ENCODE peak calls at places on chromosomes 3 and 15, in six cellular contexts. U, Q, N, W, G and S are unnamed samples.

GRCh38 chr15:58770519-58770856 is 614 bp upstream of the MINDY2 start:
- DNase-seq in U (peak), Q (no peak), N (no peak), W (peak), G (peak), S (no peak)

GRCh38 chr3:13824521-13825316 is 55.2 kb downstream of the WNT7A start:
- DNase-seq in U (no peak), Q (no peak), N (no peak), W (no peak), G (no peak), S (no peak)

GRCh38 chr15:60565407-60565806 is 86.5 kb upstream of the ICE2 start:
- DNase-seq in U (no peak), Q (no peak), N (no peak), W (no peak), G (no peak), S (no peak)

GRCh38 chr3:11545186-11545851 is 98.4 kb downstream of the VGLL4 start:
- DNase-seq in U (peak), Q (peak), N (no peak), W (no peak), G (peak), S (no peak)

GRCh38 chr3:173875790-173876189 is 478.2 kb downstream of the NLGN1 start:
- DNase-seq in U (no peak), Q (no peak), N (no peak), W (no peak), G (no peak), S (no peak)

GRCh38 chr15:36796161-36796560 is 216.7 kb downstream of the CDIN1 start:
- DNase-seq in U (no peak), Q (no peak), N (no peak), W (no peak), G (no peak), S (no peak)

GRCh38 chr3:30356901-30357753 is 249.3 kb upstream of the TGFBR2 start:
- DNase-seq in U (no peak), Q (no peak), N (no peak), W (peak), G (peak), S (no peak)

GRCh38 chr15:81315452-81316203 is 8.3 kb downstream of the STARD5 start:
- DNase-seq in U (no peak), Q (peak), N (no peak), W (no peak), G (no peak), S (no peak)

GRCh38 chr3:61451841-61452240 is 109.5 kb upstream of the PTPRG start:
- DNase-seq in U (no peak), Q (no peak), N (no peak), W (peak), G (peak), S (no peak)

GRCh38 chr15:64045774-64046346 is 425 bp downstream of the DAPK2 start:
- DNase-seq in U (peak), Q (no peak), N (peak), W (no peak), G (no peak), S (no peak)

GRCh38 chr3:54533856-54534255 is 394.0 kb downstream of the LRTM1 start:
- DNase-seq in U (no peak), Q (no peak), N (no peak), W (no peak), G (no peak), S (no peak)

GRCh38 chr15:40328176-40328575 is 4.7 kb downstream of the INAFM2 start:
- DNase-seq in U (no peak), Q (peak), N (no peak), W (peak), G (no peak), S (no peak)

GRCh38 chr3:33060609-33061337 is 36.2 kb downstream of the GLB1 start:
- DNase-seq in U (no peak), Q (no peak), N (peak), W (no peak), G (no peak), S (no peak)

GRCh38 chr3:152595975-152596832 is 238.7 kb upstream of the P2RY1 start:
- DNase-seq in U (peak), Q (peak), N (peak), W (peak), G (peak), S (no peak)

GRCh38 chr3:59407425-59407824 is 357.6 kb upstream of the CFAP20DC start:
- DNase-seq in U (no peak), Q (no peak), N (no peak), W (no peak), G (no peak), S (no peak)

GRCh38 chr3:158718490-158719170 is 13.6 kb downstream of the RARRES1 start:
- DNase-seq in U (no peak), Q (no peak), N (no peak), W (peak), G (peak), S (no peak)

GRCh38 chr15:88898736-88899135 is 3.4 kb upstream of the HAPLN3 start:
- DNase-seq in U (no peak), Q (no peak), N (no peak), W (no peak), G (no peak), S (peak)

GRCh38 chr15:88897142-88897455 is 1.8 kb upstream of the HAPLN3 start:
- DNase-seq in U (no peak), Q (no peak), N (no peak), W (no peak), G (no peak), S (no peak)

GRCh38 chr15:88896339-88897033 is 1.1 kb upstream of the HAPLN3 start:
- DNase-seq in U (no peak), Q (no peak), N (no peak), W (no peak), G (no peak), S (no peak)

GRCh38 chr15:88899251-88899650 is 3.9 kb upstream of the HAPLN3 start:
- DNase-seq in U (no peak), Q (no peak), N (no peak), W (no peak), G (no peak), S (no peak)

DNA sequence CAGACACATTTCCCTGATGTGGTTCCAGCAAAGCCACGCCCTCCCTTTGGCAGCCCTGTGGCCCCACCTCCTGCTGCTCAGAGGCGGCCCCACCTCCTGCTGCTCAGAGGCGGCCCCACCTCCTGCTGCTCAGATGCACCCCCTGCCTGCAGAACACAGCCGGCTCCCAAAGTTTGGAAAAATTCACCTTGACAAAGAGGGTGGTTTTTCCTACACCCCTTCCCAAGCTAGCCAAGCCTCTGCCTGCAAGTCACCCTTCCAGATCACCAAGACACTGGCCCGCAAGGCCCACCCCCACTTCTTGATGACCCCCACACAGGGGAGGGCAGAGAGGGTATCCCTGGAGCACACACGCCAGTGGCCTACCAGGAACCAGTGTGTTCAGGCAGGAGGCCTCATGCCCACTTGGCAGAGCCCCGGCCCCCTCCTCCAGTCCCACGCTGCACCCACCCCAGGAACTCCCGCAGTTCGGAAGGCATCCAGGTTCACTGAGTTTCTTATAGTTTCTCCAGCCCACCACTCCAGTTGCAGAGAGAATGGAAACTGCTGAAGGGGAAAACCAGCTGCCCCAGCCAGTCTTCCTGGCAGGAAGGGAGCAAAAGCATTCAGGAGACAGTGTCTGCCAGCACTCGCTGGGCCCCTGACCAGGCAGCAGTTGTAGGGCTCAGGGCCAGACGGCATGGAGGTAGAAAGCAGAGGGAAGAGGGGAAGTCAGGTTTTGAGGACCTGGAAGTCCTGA is 2.3 kb upstream of the HAPLN3 start:
- DNase-seq in U (peak), Q (peak), N (no peak), W (peak), G (peak), S (peak)
- H3K4me3 ChIP-seq in U (no peak), Q (no peak), N (no peak), W (no peak), G (no peak), S (no peak)

DNA sequence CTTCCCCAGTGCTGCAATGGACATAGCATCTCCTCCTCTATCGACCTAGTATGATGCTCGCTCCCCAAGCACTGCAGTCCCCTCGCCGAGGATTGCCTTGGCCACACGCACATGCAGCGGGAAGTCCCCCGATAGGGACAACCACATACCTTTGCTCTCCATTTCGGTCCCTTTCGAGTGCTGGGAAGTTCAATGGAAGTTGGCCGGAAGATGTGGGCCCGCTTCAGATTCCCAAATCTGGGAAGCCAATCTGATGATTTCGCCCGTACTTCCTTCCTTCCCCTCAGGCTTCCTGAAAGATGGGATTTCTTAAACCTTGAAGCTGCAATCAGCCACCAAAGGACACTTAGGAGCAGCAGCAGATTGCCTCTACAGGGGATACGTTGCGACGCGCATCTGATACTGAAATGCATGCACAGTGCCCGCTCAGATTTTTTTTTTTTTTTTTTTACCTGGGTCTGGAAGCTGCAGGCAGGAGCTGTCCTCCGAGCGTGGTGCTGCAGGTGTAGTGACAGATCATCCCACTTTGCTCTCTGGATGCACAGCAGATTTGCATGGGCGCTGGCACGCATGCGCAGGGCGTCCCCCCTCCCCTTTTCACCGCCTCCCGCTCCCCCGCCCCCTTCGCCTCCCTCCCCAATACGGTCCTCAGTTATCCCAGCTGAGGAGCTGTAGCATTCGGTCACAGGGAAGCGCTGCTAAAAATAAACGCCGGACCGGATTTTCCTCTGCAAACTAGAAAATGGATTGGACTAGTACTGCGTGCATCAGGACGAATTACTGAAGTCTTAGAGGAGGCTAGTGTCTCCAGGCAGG is at the start of gene FGF12:
- DNase-seq in U (peak), Q (peak), N (peak), W (peak), G (peak), S (peak)
- H3K4me3 ChIP-seq in U (peak), Q (peak), N (no peak), W (no peak), G (no peak), S (peak)

GRCh38 chr15:89666147-89666857 is 11.0 kb upstream of the KIF7 start:
- DNase-seq in U (no peak), Q (no peak), N (no peak), W (no peak), G (no peak), S (peak)
- H3K4me3 ChIP-seq in U (peak), Q (no peak), N (peak), W (no peak), G (peak), S (no peak)

DNA sequence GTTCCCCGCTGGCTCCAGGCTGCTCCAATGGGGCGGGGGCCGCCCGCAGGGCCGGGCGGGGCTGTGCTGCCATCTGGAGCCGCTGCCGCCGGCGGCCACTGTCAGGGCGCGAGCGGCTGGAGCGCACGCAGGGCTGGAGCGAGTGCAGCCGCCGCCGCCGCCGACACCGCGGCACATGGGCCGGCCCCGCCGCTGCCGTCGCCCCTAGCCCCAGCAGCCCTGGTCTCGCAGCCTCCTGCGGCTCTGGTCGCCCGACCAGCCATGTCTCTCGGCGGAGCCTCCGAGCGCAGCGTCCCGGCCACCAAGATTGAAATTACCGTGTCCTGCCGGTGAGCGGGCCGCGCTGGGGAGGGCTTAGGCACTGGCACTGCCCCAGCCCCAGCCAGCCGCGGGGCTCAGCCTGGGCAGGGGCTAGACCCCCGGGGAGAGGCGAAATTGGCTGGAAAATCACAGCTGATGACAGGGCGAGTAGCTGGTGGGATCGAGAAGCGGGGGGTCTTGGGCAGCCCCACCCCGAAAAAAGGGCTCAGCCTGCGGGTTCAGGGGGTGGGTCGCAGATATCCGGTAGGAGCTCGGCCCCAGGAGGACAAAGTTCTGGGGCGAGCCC is at the start of gene CPNE9:
- DNase-seq in U (no peak), Q (no peak), N (no peak), W (no peak), G (peak), S (peak)
- H3K4me3 ChIP-seq in U (peak), Q (no peak), N (no peak), W (no peak), G (peak), S (no peak)

GRCh38 chr3:150230037-150230436 is 178.1 kb upstream of the TSC22D2 start:
- DNase-seq in U (no peak), Q (no peak), N (no peak), W (no peak), G (no peak), S (no peak)

GRCh38 chr3:150237490-150237889 is 170.6 kb upstream of the TSC22D2 start:
- DNase-seq in U (peak), Q (no peak), N (no peak), W (peak), G (peak), S (no peak)

GRCh38 chr3:150235799-150236198 is 172.3 kb upstream of the TSC22D2 start:
- DNase-seq in U (peak), Q (no peak), N (no peak), W (peak), G (peak), S (no peak)

GRCh38 chr3:150236683-150237082 is 171.4 kb upstream of the TSC22D2 start:
- DNase-seq in U (no peak), Q (no peak), N (no peak), W (no peak), G (peak), S (no peak)

DNA sequence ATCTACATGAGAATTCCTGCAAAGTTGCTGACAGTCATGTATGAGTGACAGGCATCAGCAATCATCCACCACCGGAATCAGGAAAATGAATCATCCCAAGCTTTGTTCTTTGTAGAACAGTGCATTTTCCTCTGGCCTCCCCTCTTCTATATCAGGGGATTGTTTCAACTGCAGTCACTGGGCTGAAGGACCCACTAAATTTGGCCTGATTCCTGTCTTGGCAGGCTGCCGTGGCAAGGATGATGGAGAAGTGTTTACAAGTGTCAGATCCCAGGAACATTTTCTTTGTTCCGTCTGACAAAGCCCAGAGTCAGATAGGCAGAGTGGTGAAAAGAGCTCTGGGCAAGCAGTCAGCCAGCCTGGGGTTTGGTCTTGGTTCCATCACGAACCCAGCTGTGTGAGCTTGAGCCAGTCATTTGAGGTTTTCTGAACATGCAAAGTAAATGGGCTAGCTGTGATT is 175.1 kb upstream of the TSC22D2 start:
- DNase-seq in U (peak), Q (no peak), N (no peak), W (peak), G (peak), S (no peak)
- H3K4me3 ChIP-seq in U (no peak), Q (no peak), N (no peak), W (no peak), G (no peak), S (no peak)

GRCh38 chr3:169283902-169284451 is 379.5 kb downstream of the MECOM start:
- DNase-seq in U (no peak), Q (no peak), N (no peak), W (no peak), G (no peak), S (no peak)

GRCh38 chr3:169278092-169278491 is 385.4 kb downstream of the MECOM start:
- DNase-seq in U (no peak), Q (no peak), N (no peak), W (no peak), G (no peak), S (no peak)

GRCh38 chr3:169280010-169280585 is 383.4 kb downstream of the MECOM start:
- DNase-seq in U (no peak), Q (no peak), N (no peak), W (no peak), G (no peak), S (no peak)

DNA sequence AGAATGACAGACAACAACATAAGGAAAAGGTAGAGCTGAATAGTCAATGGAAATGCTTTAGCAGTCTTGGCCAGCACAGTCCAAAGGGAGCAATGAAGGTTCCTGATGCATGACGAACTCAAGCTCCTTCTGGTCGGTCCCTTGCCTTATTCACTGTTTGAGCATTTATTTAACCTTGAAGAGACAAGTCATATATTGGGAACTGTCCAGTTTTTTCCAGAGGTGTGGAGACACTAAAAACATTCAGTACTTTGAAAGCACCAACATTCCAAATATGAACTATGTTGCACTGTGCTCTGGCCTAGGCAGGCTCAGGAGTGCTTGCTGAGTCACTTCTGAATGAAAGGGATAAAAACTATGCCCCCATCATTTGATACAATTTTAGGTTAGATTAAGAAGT is 384.8 kb downstream of the MECOM start:
- DNase-seq in U (no peak), Q (no peak), N (no peak), W (no peak), G (no peak), S (no peak)
- H3K4me3 ChIP-seq in U (no peak), Q (no peak), N (no peak), W (no peak), G (no peak), S (no peak)

DNA sequence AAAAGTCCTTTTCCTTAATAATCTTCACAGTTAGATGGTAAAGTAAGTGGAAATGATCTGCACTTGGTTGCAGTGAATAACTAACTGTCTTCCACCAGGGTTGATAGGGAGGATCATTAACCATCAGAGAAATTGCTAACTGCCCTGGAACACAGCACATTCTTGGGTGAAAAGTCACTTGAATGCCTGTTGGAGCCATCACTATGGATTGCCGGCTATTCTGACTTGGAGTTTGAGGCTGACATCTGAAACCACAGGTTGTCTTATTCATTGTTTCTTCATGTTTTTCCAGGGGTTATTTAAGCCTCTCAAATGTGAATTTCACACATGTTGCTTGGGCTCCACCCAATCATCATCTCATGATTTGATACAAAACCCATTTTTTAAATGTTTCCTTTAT is 901.4 kb downstream of the MCTP2 start:
- DNase-seq in U (no peak), Q (no peak), N (no peak), W (peak), G (peak), S (no peak)
- H3K4me3 ChIP-seq in U (no peak), Q (no peak), N (no peak), W (no peak), G (peak), S (no peak)